ENCODE peak calls at places on chromosomes 13 and 19, in nine cellular contexts. One of them, this sample, is unnamed.

GRCh38 chr13:67014399-67014798 is 215.7 kb downstream of the PCDH9 start:
- DNase-seq in T-helper 9 cell: no peak
- DNase-seq in mesothelial cell of epicardium: no peak
- DNase-seq in COR-L47: no peak
- DNase-seq in GM13977: no peak
- DNase-seq in AG04450: no peak
- DNase-seq in IMR-90: no peak
- DNase-seq in endothelial cell: no peak
- DNase-seq in GM23338: no peak
- DNase-seq in this sample: no peak

GRCh38 chr19:48489608-48490216 is 20.5 kb downstream of the CYTH2 start:
- DNase-seq in mesothelial cell of epicardium: peak; percentile 66
- DNase-seq in endothelial cell: peak; percentile 95
- DNase-seq in T-helper 9 cell: peak; percentile 81
- DNase-seq in GM23338: peak; percentile 87
- DNase-seq in COR-L47: peak; percentile 34
- DNase-seq in IMR-90: peak; percentile 39
- DNase-seq in GM13977: peak; percentile 91
- DNase-seq in AG04450: no peak
- DNase-seq in this sample: peak; percentile 71

GRCh38 chr13:93473441-93474270 is 247.0 kb downstream of the GPC6 start:
- DNase-seq in mesothelial cell of epicardium: no peak
- DNase-seq in T-helper 9 cell: no peak
- DNase-seq in IMR-90: peak; percentile 74
- DNase-seq in GM23338: no peak
- DNase-seq in GM13977: no peak
- DNase-seq in AG04450: peak; percentile 43
- DNase-seq in endothelial cell: no peak
- DNase-seq in COR-L47: no peak
- DNase-seq in this sample: no peak

GRCh38 chr13:111317042-111317550 is 3.3 kb upstream of the TEX29 start:
- DNase-seq in T-helper 9 cell: no peak
- DNase-seq in mesothelial cell of epicardium: no peak
- DNase-seq in IMR-90: no peak
- DNase-seq in endothelial cell: no peak
- DNase-seq in COR-L47: no peak
- DNase-seq in GM13977: no peak
- DNase-seq in AG04450: no peak
- DNase-seq in GM23338: no peak
- DNase-seq in this sample: no peak

GRCh38 chr19:54478677-54479266 is 5.7 kb upstream of the CDC42EP5 start:
- DNase-seq in GM13977: peak; percentile 62
- DNase-seq in AG04450: no peak
- DNase-seq in endothelial cell: peak; percentile 50
- DNase-seq in GM23338: peak; percentile 93
- DNase-seq in mesothelial cell of epicardium: no peak
- DNase-seq in IMR-90: peak; percentile 49
- DNase-seq in COR-L47: peak; percentile 38
- DNase-seq in T-helper 9 cell: no peak
- DNase-seq in this sample: peak; percentile 50

GRCh38 chr19:2049741-2050348 is 1.2 kb downstream of the MKNK2 start:
- DNase-seq in mesothelial cell of epicardium: no peak
- DNase-seq in T-helper 9 cell: peak; percentile 46
- DNase-seq in GM23338: peak; percentile 69
- DNase-seq in COR-L47: peak; percentile 28
- DNase-seq in GM13977: peak; percentile 79
- DNase-seq in IMR-90: peak; percentile 61
- DNase-seq in endothelial cell: peak; percentile 60
- DNase-seq in AG04450: no peak
- DNase-seq in this sample: peak; percentile 85

GRCh38 chr19:12665281-12665573 is 1.3 kb downstream of the MAN2B1 start:
- DNase-seq in GM23338: no peak
- DNase-seq in T-helper 9 cell: no peak
- DNase-seq in COR-L47: no peak
- DNase-seq in GM13977: peak; percentile 80
- DNase-seq in endothelial cell: no peak
- DNase-seq in AG04450: no peak
- DNase-seq in mesothelial cell of epicardium: no peak
- DNase-seq in IMR-90: no peak
- DNase-seq in this sample: no peak

GRCh38 chr13:77521595-77522367 is 13.7 kb upstream of the SCEL start:
- DNase-seq in GM13977: no peak
- DNase-seq in IMR-90: no peak
- DNase-seq in endothelial cell: no peak
- DNase-seq in mesothelial cell of epicardium: no peak
- DNase-seq in GM23338: peak; percentile 65
- DNase-seq in T-helper 9 cell: no peak
- DNase-seq in AG04450: no peak
- DNase-seq in COR-L47: no peak
- DNase-seq in this sample: no peak

GRCh38 chr19:3743486-3743885 is 18.0 kb downstream of the APBA3 start:
- DNase-seq in AG04450: no peak
- DNase-seq in GM13977: no peak
- DNase-seq in IMR-90: no peak
- DNase-seq in endothelial cell: no peak
- DNase-seq in COR-L47: no peak
- DNase-seq in T-helper 9 cell: no peak
- DNase-seq in GM23338: peak; percentile 44
- DNase-seq in mesothelial cell of epicardium: no peak
- DNase-seq in this sample: no peak

GRCh38 chr13:98466634-98467236 is 110.2 kb downstream of the STK24 start:
- DNase-seq in IMR-90: peak; percentile 55
- DNase-seq in mesothelial cell of epicardium: no peak
- DNase-seq in GM13977: no peak
- DNase-seq in T-helper 9 cell: peak; percentile 38
- DNase-seq in COR-L47: no peak
- DNase-seq in AG04450: no peak
- DNase-seq in GM23338: peak; percentile 84
- DNase-seq in endothelial cell: peak; percentile 83
- DNase-seq in this sample: no peak

GRCh38 chr19:16068696-16069259 is 7.5 kb upstream of the TPM4 start:
- DNase-seq in mesothelial cell of epicardium: no peak
- DNase-seq in COR-L47: no peak
- DNase-seq in IMR-90: no peak
- DNase-seq in endothelial cell: no peak
- DNase-seq in GM23338: no peak
- DNase-seq in AG04450: no peak
- DNase-seq in T-helper 9 cell: no peak
- DNase-seq in GM13977: no peak
- DNase-seq in this sample: no peak

GRCh38 chr19:10872551-10873107 is 1.3 kb downstream of the CARM1 start:
- DNase-seq in GM23338: no peak
- DNase-seq in GM13977: no peak
- DNase-seq in AG04450: no peak
- DNase-seq in COR-L47: no peak
- DNase-seq in IMR-90: no peak
- DNase-seq in mesothelial cell of epicardium: no peak
- DNase-seq in endothelial cell: no peak
- DNase-seq in T-helper 9 cell: no peak
- DNase-seq in this sample: no peak

GRCh38 chr13:40665061-40665753 is 1.2 kb downstream of the FOXO1 start:
- DNase-seq in endothelial cell: peak; percentile 28
- DNase-seq in GM13977: peak; percentile 64
- DNase-seq in GM23338: peak; percentile 47
- DNase-seq in IMR-90: no peak
- DNase-seq in COR-L47: no peak
- DNase-seq in mesothelial cell of epicardium: no peak
- DNase-seq in AG04450: no peak
- DNase-seq in T-helper 9 cell: peak; percentile 13
- DNase-seq in this sample: no peak

GRCh38 chr19:47561440-47562045 is 11.4 kb downstream of the ZNF541 start:
- DNase-seq in GM13977: no peak
- DNase-seq in T-helper 9 cell: no peak
- DNase-seq in endothelial cell: no peak
- DNase-seq in mesothelial cell of epicardium: no peak
- DNase-seq in IMR-90: no peak
- DNase-seq in COR-L47: no peak
- DNase-seq in GM23338: no peak
- DNase-seq in AG04450: no peak
- DNase-seq in this sample: no peak

GRCh38 chr19:38726284-38726673 is 18.0 kb downstream of the CAPN12 start:
- DNase-seq in AG04450: no peak
- DNase-seq in GM13977: no peak
- DNase-seq in GM23338: no peak
- DNase-seq in mesothelial cell of epicardium: no peak
- DNase-seq in IMR-90: no peak
- DNase-seq in T-helper 9 cell: no peak
- DNase-seq in endothelial cell: no peak
- DNase-seq in COR-L47: no peak
- DNase-seq in this sample: no peak

GRCh38 chr19:9793051-9793591 is 24.6 kb upstream of the ZNF846 start:
- DNase-seq in AG04450: no peak
- DNase-seq in T-helper 9 cell: peak; percentile 47
- DNase-seq in mesothelial cell of epicardium: no peak
- DNase-seq in COR-L47: no peak
- DNase-seq in GM23338: peak; percentile 75
- DNase-seq in GM13977: no peak
- DNase-seq in IMR-90: peak; percentile 32
- DNase-seq in endothelial cell: no peak
- DNase-seq in this sample: peak; percentile 46

GRCh38 chr13:31882794-31883193 is 143.5 kb downstream of the RXFP2 start:
- DNase-seq in T-helper 9 cell: no peak
- DNase-seq in COR-L47: no peak
- DNase-seq in IMR-90: no peak
- DNase-seq in GM13977: no peak
- DNase-seq in GM23338: no peak
- DNase-seq in AG04450: no peak
- DNase-seq in mesothelial cell of epicardium: no peak
- DNase-seq in endothelial cell: no peak
- DNase-seq in this sample: no peak

GRCh38 chr19:41646589-41647204 is 19.8 kb upstream of the CEACAM4 start:
- DNase-seq in mesothelial cell of epicardium: no peak
- DNase-seq in AG04450: no peak
- DNase-seq in COR-L47: no peak
- DNase-seq in GM23338: peak; percentile 78
- DNase-seq in T-helper 9 cell: peak; percentile 47
- DNase-seq in GM13977: no peak
- DNase-seq in endothelial cell: peak; percentile 62
- DNase-seq in IMR-90: no peak
- DNase-seq in this sample: no peak

GRCh38 chr19:45137179-45137761 is 23.5 kb downstream of the NKPD1 start:
- DNase-seq in GM23338: no peak
- DNase-seq in mesothelial cell of epicardium: no peak
- DNase-seq in IMR-90: no peak
- DNase-seq in T-helper 9 cell: no peak
- DNase-seq in AG04450: no peak
- DNase-seq in GM13977: peak; percentile 86
- DNase-seq in COR-L47: peak; percentile 74
- DNase-seq in endothelial cell: no peak
- DNase-seq in this sample: no peak

GRCh38 chr13:44136693-44137268 is 236.8 kb upstream of the SERP2 start:
- DNase-seq in GM13977: no peak
- DNase-seq in T-helper 9 cell: no peak
- DNase-seq in endothelial cell: no peak
- DNase-seq in IMR-90: no peak
- DNase-seq in AG04450: no peak
- DNase-seq in mesothelial cell of epicardium: no peak
- DNase-seq in COR-L47: no peak
- DNase-seq in GM23338: no peak
- DNase-seq in this sample: no peak

GRCh38 chr19:48182434-48182833 is 12.0 kb downstream of the ZSWIM9 start:
- DNase-seq in endothelial cell: no peak
- DNase-seq in IMR-90: no peak
- DNase-seq in GM13977: no peak
- DNase-seq in COR-L47: no peak
- DNase-seq in AG04450: no peak
- DNase-seq in mesothelial cell of epicardium: no peak
- DNase-seq in GM23338: peak; percentile 59
- DNase-seq in T-helper 9 cell: no peak
- DNase-seq in this sample: no peak

GRCh38 chr13:21557995-21558394 is 46.0 kb downstream of the MICU2 start:
- DNase-seq in COR-L47: peak; percentile 1
- DNase-seq in IMR-90: no peak
- DNase-seq in mesothelial cell of epicardium: no peak
- DNase-seq in AG04450: no peak
- DNase-seq in T-helper 9 cell: no peak
- DNase-seq in endothelial cell: peak; percentile 8
- DNase-seq in GM13977: no peak
- DNase-seq in GM23338: peak; percentile 75
- DNase-seq in this sample: no peak

GRCh38 chr13:42747399-42747873 is 33.9 kb upstream of the FAM216B start:
- DNase-seq in T-helper 9 cell: no peak
- DNase-seq in GM13977: no peak
- DNase-seq in AG04450: peak; percentile 94
- DNase-seq in endothelial cell: no peak
- DNase-seq in COR-L47: peak; percentile 47
- DNase-seq in IMR-90: peak; percentile 99
- DNase-seq in mesothelial cell of epicardium: no peak
- DNase-seq in GM23338: no peak
- DNase-seq in this sample: no peak

GRCh38 chr13:68319384-68319783 is 1089.2 kb upstream of the PCDH9 start:
- DNase-seq in GM13977: no peak
- DNase-seq in AG04450: no peak
- DNase-seq in COR-L47: no peak
- DNase-seq in endothelial cell: no peak
- DNase-seq in IMR-90: no peak
- DNase-seq in T-helper 9 cell: no peak
- DNase-seq in mesothelial cell of epicardium: no peak
- DNase-seq in GM23338: no peak
- DNase-seq in this sample: no peak

GRCh38 chr13:94666065-94666464 is 46.3 kb downstream of the SOX21 start:
- DNase-seq in mesothelial cell of epicardium: no peak
- DNase-seq in GM23338: no peak
- DNase-seq in GM13977: no peak
- DNase-seq in AG04450: no peak
- DNase-seq in COR-L47: no peak
- DNase-seq in T-helper 9 cell: no peak
- DNase-seq in IMR-90: no peak
- DNase-seq in endothelial cell: no peak
- DNase-seq in this sample: no peak

GRCh38 chr19:9086761-9087160 is at the start of gene OR1M1:
- DNase-seq in mesothelial cell of epicardium: no peak
- DNase-seq in endothelial cell: no peak
- DNase-seq in AG04450: no peak
- DNase-seq in COR-L47: no peak
- DNase-seq in GM13977: no peak
- DNase-seq in T-helper 9 cell: no peak
- DNase-seq in IMR-90: no peak
- DNase-seq in GM23338: no peak
- DNase-seq in this sample: no peak

GRCh38 chr19:39906283-39906682 is 28.2 kb downstream of the FCGBP start:
- DNase-seq in COR-L47: no peak
- DNase-seq in T-helper 9 cell: no peak
- DNase-seq in GM23338: no peak
- DNase-seq in AG04450: no peak
- DNase-seq in IMR-90: no peak
- DNase-seq in mesothelial cell of epicardium: no peak
- DNase-seq in GM13977: no peak
- DNase-seq in endothelial cell: no peak
- DNase-seq in this sample: no peak

GRCh38 chr13:44842158-44842557 is 147.1 kb downstream of the NUFIP1 start:
- DNase-seq in T-helper 9 cell: no peak
- DNase-seq in endothelial cell: no peak
- DNase-seq in AG04450: no peak
- DNase-seq in IMR-90: peak; percentile 81
- DNase-seq in mesothelial cell of epicardium: no peak
- DNase-seq in COR-L47: no peak
- DNase-seq in GM13977: no peak
- DNase-seq in GM23338: no peak
- DNase-seq in this sample: no peak

GRCh38 chr19:532578-533484 is 1.3 kb downstream of the CDC34 start:
- DNase-seq in AG04450: no peak
- DNase-seq in T-helper 9 cell: peak; percentile 33
- DNase-seq in GM13977: peak; percentile 76
- DNase-seq in mesothelial cell of epicardium: no peak
- DNase-seq in GM23338: peak; percentile 90
- DNase-seq in endothelial cell: peak; percentile 58
- DNase-seq in IMR-90: peak; percentile 64
- DNase-seq in COR-L47: peak; percentile 53
- DNase-seq in this sample: peak; percentile 85

GRCh38 chr13:52405369-52405766 is 604 bp downstream of the THSD1 start:
- DNase-seq in IMR-90: no peak
- DNase-seq in AG04450: no peak
- DNase-seq in T-helper 9 cell: no peak
- DNase-seq in GM23338: peak; percentile 28
- DNase-seq in mesothelial cell of epicardium: no peak
- DNase-seq in GM13977: no peak
- DNase-seq in COR-L47: no peak
- DNase-seq in endothelial cell: no peak
- DNase-seq in this sample: no peak

GRCh38 chr19:12825259-12826131 is 8.9 kb downstream of the RTBDN start:
- DNase-seq in AG04450: no peak
- DNase-seq in COR-L47: no peak
- DNase-seq in T-helper 9 cell: no peak
- DNase-seq in endothelial cell: peak; percentile 83
- DNase-seq in IMR-90: no peak
- DNase-seq in mesothelial cell of epicardium: no peak
- DNase-seq in GM13977: no peak
- DNase-seq in GM23338: peak; percentile 96
- DNase-seq in this sample: no peak